ENCODE peak calls at places on chromosome 21, in ten cellular contexts. Q is cardiac muscle cell; M is pancreas; G is aorta; J is adrenal gland; A is GM23338; O is CD4-positive, alpha-beta memory T cell; B is uterus; W is tibial nerve; Y is psoas muscle. U is an unnamed sample.

GRCh38 chr21:20443558-20444155 is 554.6 kb upstream of the NCAM2 start:
- DNase-seq in Q (no peak), M (no peak), G (no peak), J (no peak), A (peak; percentile 76), O (no peak), B (no peak), W (no peak), Y (no peak), U (no peak)

GRCh38 chr21:21010698-21011097 is 12.5 kb downstream of the NCAM2 start:
- DNase-seq in Q (no peak), M (no peak), G (no peak), J (no peak), A (peak; percentile 49), O (no peak), B (no peak), W (no peak), Y (no peak), U (no peak)

GRCh38 chr21:17828223-17828622 is 9.1 kb upstream of the C21orf91 start:
- DNase-seq in Q (peak; percentile 35), M (no peak), G (no peak), J (no peak), A (no peak), O (no peak), B (no peak), W (no peak), Y (no peak), U (no peak)

GRCh38 chr21:14120091-14120734 is 90.5 kb downstream of the LIPI start:
- DNase-seq in Q (no peak), M (peak; percentile 53), G (no peak), J (peak; percentile 60), A (peak; percentile 82), O (peak; percentile 11), B (no peak), W (peak; percentile 13), Y (no peak), U (no peak)

GRCh38 chr21:29217818-29218252 is 80.9 kb upstream of the BACH1 start:
- DNase-seq in Q (peak; percentile 95), M (no peak), G (no peak), J (no peak), A (no peak), O (no peak), B (no peak), W (no peak), Y (no peak), U (no peak)

GRCh38 chr21:17730782-17731181 is 88.4 kb downstream of the C21orf91 start:
- DNase-seq in Q (no peak), M (no peak), G (no peak), J (no peak), A (no peak), O (no peak), B (no peak), W (no peak), Y (no peak), U (no peak)

GRCh38 chr21:38440746-38441145 is 57.5 kb downstream of the ERG start:
- DNase-seq in Q (peak; percentile 93), M (no peak), G (no peak), J (no peak), A (no peak), O (no peak), B (no peak), W (no peak), Y (no peak), U (no peak)

GRCh38 chr21:17461014-17461413 is 51.8 kb upstream of the CXADR start:
- DNase-seq in Q (peak; percentile 89), M (peak; percentile 37), G (no peak), J (peak; percentile 79), A (no peak), O (no peak), B (peak; percentile 80), W (no peak), Y (no peak), U (no peak)

GRCh38 chr21:23162213-23162946 is 2164.2 kb downstream of the NCAM2 start:
- DNase-seq in Q (peak; percentile 0), M (no peak), G (no peak), J (no peak), A (no peak), O (no peak), B (no peak), W (no peak), Y (no peak), U (no peak)

GRCh38 chr21:17554619-17555472 is 42.0 kb downstream of the CXADR start:
- DNase-seq in Q (no peak), M (no peak), G (no peak), J (no peak), A (peak; percentile 33), O (no peak), B (no peak), W (no peak), Y (no peak), U (no peak)

GRCh38 chr21:37871121-37871862 is 45.0 kb downstream of the KCNJ6 start:
- DNase-seq in Q (peak; percentile 25), M (no peak), G (no peak), J (no peak), A (no peak), O (no peak), B (no peak), W (no peak), Y (no peak), U (no peak)

GRCh38 chr21:41316641-41317392 is at the start of gene FAM3B:
- DNase-seq in Q (no peak), M (peak; percentile 89), G (peak; percentile 71), J (no peak), A (peak; percentile 85), O (no peak), B (no peak), W (no peak), Y (no peak), U (no peak)

GRCh38 chr21:43884012-43884860 is 19.2 kb downstream of the AGPAT3 start:
- DNase-seq in Q (peak; percentile 62), M (no peak), G (no peak), J (peak; percentile 82), A (peak; percentile 24), O (peak; percentile 11), B (no peak), W (no peak), Y (no peak), U (no peak)

GRCh38 chr21:37896788-37897187 is 19.5 kb downstream of the KCNJ6 start:
- DNase-seq in Q (no peak), M (no peak), G (no peak), J (no peak), A (no peak), O (no peak), B (no peak), W (no peak), Y (no peak), U (no peak)

GRCh38 chr21:14306143-14306907 is 76.6 kb downstream of the HSPA13 start:
- DNase-seq in Q (peak; percentile 24), M (no peak), G (no peak), J (no peak), A (no peak), O (no peak), B (no peak), W (no peak), Y (no peak), U (no peak)

GRCh38 chr21:37425684-37426083 is 59.1 kb downstream of the DYRK1A start:
- DNase-seq in Q (no peak), M (no peak), G (no peak), J (no peak), A (no peak), O (no peak), B (no peak), W (no peak), Y (no peak), U (no peak)

GRCh38 chr21:26781331-26781730 is 63.9 kb downstream of the ADAMTS1 start:
- DNase-seq in Q (no peak), M (no peak), G (no peak), J (no peak), A (no peak), O (no peak), B (no peak), W (no peak), Y (no peak), U (no peak)

GRCh38 chr21:25568230-25568629 is 39.1 kb downstream of the MRPL39 start:
- DNase-seq in Q (peak; percentile 85), M (no peak), G (no peak), J (peak; percentile 70), A (peak; percentile 21), O (no peak), B (peak; percentile 25), W (no peak), Y (no peak), U (peak; percentile 26)
- H3K27ac ChIP-seq in Q (no peak overlapping the region), M (no peak overlapping the region), G (no peak overlapping the region), J (no peak overlapping the region), A (no peak overlapping the region), O (peak overlapping the region; percentile 42), B (no peak overlapping the region), W (peak overlapping the region; percentile 7), Y (no peak overlapping the region), U (peak overlapping the region; percentile 7)

DNA sequence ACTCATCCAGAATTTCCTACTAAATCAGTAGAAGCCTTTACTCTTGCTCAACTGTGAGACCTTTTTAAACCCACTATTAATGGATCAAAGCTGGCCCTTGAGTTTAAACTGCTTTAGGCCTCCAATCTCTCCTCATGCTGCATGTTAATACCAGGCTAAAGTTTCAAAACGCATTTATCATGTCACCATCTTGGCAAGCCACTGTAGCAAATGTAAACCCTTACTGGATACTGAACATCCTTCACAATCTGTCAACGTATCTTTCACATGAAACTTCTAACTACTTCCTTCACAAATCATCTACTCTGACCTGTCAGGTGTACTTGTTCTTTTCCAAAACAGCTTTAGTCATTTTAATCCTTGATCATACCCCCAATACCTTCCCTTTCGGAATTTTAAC is 3.0 kb downstream of the PAXBP1 start:
- DNase-seq in Q (no peak), M (no peak), G (no peak), J (no peak), A (no peak), O (no peak), B (no peak), W (no peak), Y (no peak), U (no peak)
- H3K4me1 ChIP-seq in Q (peaks cover 15% of the 10 kb centered on the region), M (peaks cover 25% of the 10 kb centered on the region), G (no peaks in the 10 kb centered on the region), J (peaks cover 45% of the 10 kb centered on the region), A (peaks cover 24% of the 10 kb centered on the region), O (peaks cover 70% of the 10 kb centered on the region), B (peaks cover 6% of the 10 kb centered on the region), W (peaks cover 69% of the 10 kb centered on the region), Y (peaks cover 28% of the 10 kb centered on the region), U (peaks cover 63% of the 10 kb centered on the region)

GRCh38 chr21:27840273-27840672 is 873.4 kb upstream of the ADAMTS5 start:
- DNase-seq in Q (no peak), M (no peak), G (no peak), J (no peak), A (no peak), O (no peak), B (no peak), W (no peak), Y (no peak), U (no peak)
- H3K27ac ChIP-seq in Q (no peak overlapping the region), M (no peak overlapping the region), G (no peak overlapping the region), J (no peak overlapping the region), A (no peak overlapping the region), O (no peak overlapping the region), B (no peak overlapping the region), W (no peak overlapping the region), Y (no peak overlapping the region), U (no peak overlapping the region)

DNA sequence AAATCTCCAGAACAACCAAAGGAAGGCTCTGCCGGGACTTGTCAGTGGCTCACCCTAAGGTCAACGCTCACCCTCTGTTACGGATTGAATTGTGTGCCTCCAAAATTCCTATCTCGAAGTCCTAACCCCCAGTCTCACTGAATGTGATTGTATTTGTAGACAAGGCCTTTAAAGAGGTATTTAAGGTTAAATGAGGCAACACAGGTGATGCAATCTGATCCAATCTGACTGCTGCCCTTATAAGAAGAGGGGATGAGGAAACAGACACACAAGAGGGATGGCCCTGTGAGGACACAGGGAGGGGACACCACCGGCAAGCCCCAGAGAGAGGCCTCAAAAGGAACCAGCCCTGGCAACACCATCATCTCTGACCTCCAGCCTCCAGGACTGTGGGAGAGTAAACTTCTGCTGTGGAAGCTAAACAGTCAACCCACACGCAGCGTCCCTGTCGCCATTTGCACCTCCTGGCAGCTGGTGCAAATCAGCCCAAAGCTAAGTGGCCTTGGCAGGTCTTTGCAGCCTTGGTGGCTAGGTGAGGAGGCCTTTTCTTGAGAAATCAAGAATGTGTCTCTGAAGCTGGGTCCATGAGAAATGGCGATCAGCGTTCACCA is 24.2 kb downstream of the UBASH3A start:
- DNase-seq in Q (no peak), M (no peak), G (no peak), J (no peak), A (no peak), O (no peak), B (no peak), W (no peak), Y (no peak), U (no peak)
- H3K4me1 ChIP-seq in Q (no peaks in the 10 kb centered on the region), M (no peaks in the 10 kb centered on the region), G (no peaks in the 10 kb centered on the region), J (peaks cover 9% of the 10 kb centered on the region), A (no peaks in the 10 kb centered on the region), O (peaks cover 56% of the 10 kb centered on the region), B (no peaks in the 10 kb centered on the region), W (peaks cover 4% of the 10 kb centered on the region), Y (no peaks in the 10 kb centered on the region), U (no peaks in the 10 kb centered on the region)

U was measured in left ventricle myocardium inferior.